ENCODE peak calls at places on chromosomes 6 and 20, in four cellular contexts. L, E, W and Q are unnamed samples.

GRCh38 chr20:31990958-31991705 is 19.1 kb upstream of the CCM2L start:
- DNase-seq in L (no peak), E (no peak), W (no peak), Q (no peak)

GRCh38 chr6:31114540-31114876 is at the start of gene PSORS1C1:
- DNase-seq in L (no peak), E (peak), W (peak), Q (peak)

GRCh38 chr6:159979136-159979874 is 10.4 kb downstream of the IGF2R start:
- DNase-seq in L (peak), E (no peak), W (no peak), Q (no peak)

GRCh38 chr6:36985384-36985962 is 523 bp downstream of the MTCH1 start:
- DNase-seq in L (no peak), E (no peak), W (no peak), Q (no peak)

GRCh38 chr20:62598761-62599194 is 43.5 kb upstream of the SLCO4A1 start:
- DNase-seq in L (peak), E (no peak), W (no peak), Q (no peak)

GRCh38 chr6:4350571-4351505 is 215.5 kb upstream of the ECI2 start:
- DNase-seq in L (no peak), E (no peak), W (peak), Q (no peak)

GRCh38 chr6:157570104-157570503 is 189.1 kb downstream of the ZDHHC14 start:
- DNase-seq in L (peak), E (no peak), W (no peak), Q (no peak)

GRCh38 chr6:68693271-68693670 is 58.2 kb downstream of the ADGRB3 start:
- DNase-seq in L (no peak), E (no peak), W (no peak), Q (no peak)

GRCh38 chr6:1756472-1757129 is 146.9 kb downstream of the FOXC1 start:
- DNase-seq in L (no peak), E (no peak), W (no peak), Q (no peak)

GRCh38 chr6:135832186-135832585 is 19.3 kb upstream of the PDE7B start:
- DNase-seq in L (no peak), E (no peak), W (no peak), Q (no peak)

GRCh38 chr20:63704749-63705117 is 3.0 kb downstream of the ARFRP1 start:
- DNase-seq in L (no peak), E (no peak), W (no peak), Q (no peak)

GRCh38 chr6:39642300-39642699 is 82.9 kb downstream of the KIF6 start:
- DNase-seq in L (no peak), E (no peak), W (no peak), Q (no peak)

GRCh38 chr6:19837511-19838441 is 606 bp downstream of the ID4 start:
- DNase-seq in L (peak), E (no peak), W (peak), Q (no peak)

GRCh38 chr6:106215608-106216007 is 110.0 kb downstream of the ATG5 start:
- DNase-seq in L (no peak), E (no peak), W (no peak), Q (no peak)

GRCh38 chr20:57264908-57265648 is 1.4 kb downstream of the BMP7 start:
- DNase-seq in L (peak), E (no peak), W (no peak), Q (no peak)

GRCh38 chr6:16158943-16159557 is 30.2 kb downstream of the MYLIP start:
- DNase-seq in L (no peak), E (no peak), W (no peak), Q (no peak)

GRCh38 chr6:117448011-117448410 is 22.3 kb upstream of the ROS1 start:
- DNase-seq in L (no peak), E (no peak), W (no peak), Q (no peak)

GRCh38 chr20:35648836-35649235 is 15.9 kb downstream of the CPNE1 start:
- DNase-seq in L (no peak), E (no peak), W (no peak), Q (no peak)

GRCh38 chr6:144159231-144159630 is 8.9 kb downstream of the STX11 start:
- DNase-seq in L (no peak), E (no peak), W (no peak), Q (no peak)

GRCh38 chr6:1049900-1050299 is 262.0 kb upstream of the FOXQ1 start:
- DNase-seq in L (no peak), E (no peak), W (no peak), Q (no peak)

GRCh38 chr6:158231551-158232444 is 63.6 kb downstream of the GTF2H5 start:
- DNase-seq in L (peak), E (no peak), W (peak), Q (no peak)

GRCh38 chr6:12479451-12479850 is 189.3 kb downstream of the EDN1 start:
- DNase-seq in L (no peak), E (no peak), W (no peak), Q (no peak)

GRCh38 chr6:32202186-32202585 is 9.7 kb upstream of the GPSM3 start:
- DNase-seq in L (no peak), E (no peak), W (no peak), Q (no peak)

GRCh38 chr6:30570760-30571084 is 520 bp upstream of the ABCF1 start:
- DNase-seq in L (no peak), E (no peak), W (no peak), Q (no peak)

GRCh38 chr6:48766349-48766748 is 655.4 kb upstream of the PTCHD4 start:
- DNase-seq in L (no peak), E (no peak), W (peak), Q (no peak)

GRCh38 chr20:44738779-44739477 is 6.7 kb upstream of the KCNK15 start:
- DNase-seq in L (peak), E (no peak), W (peak), Q (no peak)

GRCh38 chr6:21500894-21501293 is 92.7 kb upstream of the SOX4 start:
- DNase-seq in L (no peak), E (no peak), W (no peak), Q (no peak)

GRCh38 chr6:158398252-158399024 is 86.2 kb downstream of the TULP4 start:
- DNase-seq in L (no peak), E (no peak), W (no peak), Q (no peak)

GRCh38 chr20:8757146-8757545 is 311.7 kb upstream of the PLCB4 start:
- DNase-seq in L (no peak), E (peak), W (peak), Q (peak)

GRCh38 chr20:61958773-61959172 is 106.9 kb downstream of the TAF4 start:
- DNase-seq in L (no peak), E (no peak), W (no peak), Q (no peak)

GRCh38 chr6:170148709-170149470 is 142.0 kb downstream of the DLL1 start:
- DNase-seq in L (no peak), E (no peak), W (no peak), Q (no peak)
- TF ChIP-seq CTCF in L (no peak), E (no peak), W (no peak), Q (no peak)

GRCh38 chr6:149197482-149197881 is 120.0 kb upstream of the TAB2 start:
- DNase-seq in L (no peak), E (no peak), W (no peak), Q (no peak)
- TF ChIP-seq CTCF in L (peak), E (no peak), W (no peak), Q (no peak)

GRCh38 chr6:150352321-150353296 is 16.2 kb upstream of the IYD start:
- DNase-seq in L (no peak), E (peak), W (peak), Q (peak)
- TF ChIP-seq CTCF in L (no peak), E (peak), W (no peak), Q (peak)

DNA sequence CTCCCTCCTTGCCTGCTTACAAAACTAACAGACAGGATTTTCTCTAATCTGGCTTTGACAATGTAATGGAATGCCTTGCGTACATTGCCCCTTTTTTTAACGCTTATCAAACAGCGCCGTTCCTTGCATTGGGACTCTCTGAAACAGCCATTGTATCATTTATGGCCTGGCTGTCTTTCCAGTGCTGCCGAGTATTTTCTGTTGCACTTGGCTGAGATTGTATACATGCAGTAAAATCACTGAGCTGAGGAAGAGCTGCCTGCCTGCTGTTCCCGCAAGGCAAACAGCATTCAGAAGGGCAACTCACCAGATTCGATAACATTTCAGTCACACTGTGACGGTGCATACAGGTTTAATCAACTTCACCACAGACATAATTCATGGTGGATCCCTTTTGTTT is 106.0 kb downstream of the SH3BGRL2 start:
- DNase-seq in L (no peak), E (no peak), W (no peak), Q (no peak)
- TF ChIP-seq CTCF in L (no peak), E (no peak), W (no peak), Q (no peak)

GRCh38 chr6:132264101-132264500 is 137.2 kb downstream of the MOXD1 start:
- DNase-seq in L (no peak), E (no peak), W (no peak), Q (no peak)

GRCh38 chr6:132257561-132257960 is 143.7 kb downstream of the MOXD1 start:
- DNase-seq in L (no peak), E (no peak), W (no peak), Q (no peak)

GRCh38 chr6:132261354-132261753 is 139.9 kb downstream of the MOXD1 start:
- DNase-seq in L (no peak), E (no peak), W (no peak), Q (no peak)

GRCh38 chr6:132256457-132256856 is 144.8 kb downstream of the MOXD1 start:
- DNase-seq in L (no peak), E (no peak), W (no peak), Q (no peak)

GRCh38 chr6:132259070-132259469 is 142.2 kb downstream of the MOXD1 start:
- DNase-seq in L (peak), E (no peak), W (no peak), Q (no peak)
- TF ChIP-seq CTCF in L (peak), E (peak), W (peak), Q (peak)